ENCODE peak calls at places on chromosomes 11 and 22, in seven cellular contexts. S is H1, L is IMR-90, T is mesenchymal stem cell, F is neuronal stem cell, N is H9, U is trophoblast cell. I is an unnamed sample.

GRCh38 chr11:75203641-75204011 is 36.9 kb upstream of the TPBGL start:
- DNase-seq in S (no peak), L (no peak), T (no peak), F (no peak), N (no peak), U (no peak), I (no peak)

GRCh38 chr11:8354622-8355417 is 91.1 kb upstream of the LMO1 start:
- DNase-seq in S (no peak), L (no peak), T (no peak), F (peak), N (no peak), U (peak), I (no peak)

GRCh38 chr22:46390652-46391301 is 55.3 kb downstream of the TRMU start:
- DNase-seq in S (no peak), L (peak), T (no peak), F (no peak), N (no peak), U (peak), I (peak)

GRCh38 chr11:96098511-96099241 is 174.8 kb upstream of the MTMR2 start:
- DNase-seq in S (no peak), L (peak), T (peak), F (no peak), N (no peak), U (peak), I (no peak)

GRCh38 chr11:101666916-101667315 is 83.1 kb upstream of the TRPC6 start:
- DNase-seq in S (no peak), L (no peak), T (no peak), F (no peak), N (no peak), U (no peak), I (no peak)

GRCh38 chr22:48516571-48516970 is 1311.1 kb downstream of the BRD1 start:
- DNase-seq in S (no peak), L (no peak), T (no peak), F (no peak), N (no peak), U (no peak), I (no peak)

GRCh38 chr11:45484326-45484725 is 181.1 kb downstream of the CHST1 start:
- DNase-seq in S (no peak), L (no peak), T (no peak), F (no peak), N (no peak), U (no peak), I (peak)

GRCh38 chr11:26442131-26442530 is 110.2 kb downstream of the ANO3 start:
- DNase-seq in S (no peak), L (peak), T (peak), F (no peak), N (no peak), U (no peak), I (no peak)

GRCh38 chr11:118699508-118700220 is 20.2 kb upstream of the TREH start:
- DNase-seq in S (no peak), L (no peak), T (no peak), F (no peak), N (no peak), U (no peak), I (peak)

GRCh38 chr11:61482513-61482912 is 26.0 kb upstream of the LRRC10B start:
- DNase-seq in S (peak), L (no peak), T (no peak), F (no peak), N (peak), U (peak), I (peak)
- H2BK5ac ChIP-seq in S (peak), L (no peak), T (no peak), F (no peak), N (no peak), U (no peak), I (no peak)

DNA sequence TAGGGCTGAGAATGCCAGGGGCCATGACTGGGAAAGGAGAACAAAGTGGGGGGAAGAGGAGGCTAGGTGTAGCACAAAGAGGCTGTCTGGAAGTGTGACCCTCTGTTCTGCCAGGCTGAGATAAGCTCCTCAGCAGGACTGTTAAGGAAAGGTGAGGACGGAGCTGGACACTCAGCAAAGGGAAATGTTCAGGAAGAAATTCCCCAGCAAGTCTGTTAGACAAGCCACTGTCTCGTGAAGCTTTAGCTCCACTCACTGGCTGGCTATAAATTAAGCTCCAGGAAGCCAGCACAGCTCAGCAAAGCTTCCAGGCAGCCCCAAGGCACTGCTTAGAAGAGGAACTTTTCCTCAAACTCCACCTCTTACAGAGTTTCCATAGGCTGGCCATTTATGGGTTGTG is 181.2 kb upstream of the API5 start:
- DNase-seq in S (no peak), L (no peak), T (no peak), F (peak), N (peak), U (peak), I (peak)
- H2BK5ac ChIP-seq in S (no peak), L (no peak), T (no peak), F (no peak), N (no peak), U (no peak), I (no peak)

GRCh38 chr22:20011123-20011992 is 5.3 kb downstream of the ARVCF start:
- DNase-seq in S (no peak), L (no peak), T (no peak), F (no peak), N (no peak), U (no peak), I (no peak)
- H2BK5ac ChIP-seq in S (no peak), L (no peak), T (no peak), F (peak), N (no peak), U (no peak), I (no peak)

DNA sequence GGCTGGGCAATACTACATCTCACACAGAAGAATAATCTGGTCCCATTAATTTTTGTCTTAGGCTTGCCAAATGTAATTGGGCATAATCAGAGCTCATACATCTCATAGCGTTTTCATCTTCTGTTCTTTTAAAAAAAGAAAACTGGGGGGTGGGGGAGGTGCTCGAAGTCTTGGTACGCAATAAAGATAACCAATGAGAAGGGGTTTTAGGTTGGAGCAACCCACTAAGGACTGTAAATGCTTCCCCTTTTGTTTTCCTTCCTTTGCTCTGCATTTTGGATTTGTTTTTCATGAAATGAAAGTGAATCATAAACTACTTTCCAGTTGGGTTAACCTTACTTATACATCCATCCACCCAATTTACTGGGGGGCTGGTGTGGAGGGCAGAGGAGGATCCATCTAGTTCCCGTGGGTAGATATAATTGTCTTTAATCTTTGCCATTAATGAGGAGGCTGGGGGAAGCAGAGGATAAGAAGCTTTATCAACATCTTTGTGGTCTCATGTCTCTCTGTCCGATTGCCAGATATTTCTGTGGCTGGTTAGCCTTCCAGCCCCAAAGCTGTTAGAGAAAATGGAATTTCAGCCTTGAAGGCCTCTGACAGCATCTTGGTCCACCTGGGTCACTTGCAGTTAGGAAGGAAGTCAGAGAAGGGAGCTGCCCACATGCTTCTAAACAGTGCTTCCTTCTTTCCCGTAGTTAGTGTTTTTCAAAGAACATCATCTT is 57.1 kb downstream of the ABTB2 start:
- DNase-seq in S (no peak), L (no peak), T (no peak), F (no peak), N (no peak), U (no peak), I (no peak)
- H2BK5ac ChIP-seq in S (no peak), L (no peak), T (peak), F (no peak), N (no peak), U (no peak), I (no peak)

GRCh38 chr11:91790346-91790745 is 434.3 kb upstream of the FAT3 start:
- DNase-seq in S (no peak), L (no peak), T (peak), F (no peak), N (no peak), U (no peak), I (no peak)
- H2BK5ac ChIP-seq in S (no peak), L (no peak), T (no peak), F (no peak), N (no peak), U (no peak), I (no peak)

GRCh38 chr11:17571431-17572358 is 24.6 kb downstream of the OTOG start:
- DNase-seq in S (no peak), L (no peak), T (no peak), F (no peak), N (peak), U (no peak), I (no peak)

GRCh38 chr11:17573526-17573925 is 26.5 kb downstream of the OTOG start:
- DNase-seq in S (no peak), L (no peak), T (no peak), F (no peak), N (no peak), U (no peak), I (no peak)

GRCh38 chr11:17572359-17572690 is 25.3 kb downstream of the OTOG start:
- DNase-seq in S (no peak), L (no peak), T (no peak), F (no peak), N (peak), U (no peak), I (no peak)

GRCh38 chr11:17574141-17574798 is 27.2 kb downstream of the OTOG start:
- DNase-seq in S (no peak), L (no peak), T (no peak), F (no peak), N (peak), U (no peak), I (no peak)

DNA sequence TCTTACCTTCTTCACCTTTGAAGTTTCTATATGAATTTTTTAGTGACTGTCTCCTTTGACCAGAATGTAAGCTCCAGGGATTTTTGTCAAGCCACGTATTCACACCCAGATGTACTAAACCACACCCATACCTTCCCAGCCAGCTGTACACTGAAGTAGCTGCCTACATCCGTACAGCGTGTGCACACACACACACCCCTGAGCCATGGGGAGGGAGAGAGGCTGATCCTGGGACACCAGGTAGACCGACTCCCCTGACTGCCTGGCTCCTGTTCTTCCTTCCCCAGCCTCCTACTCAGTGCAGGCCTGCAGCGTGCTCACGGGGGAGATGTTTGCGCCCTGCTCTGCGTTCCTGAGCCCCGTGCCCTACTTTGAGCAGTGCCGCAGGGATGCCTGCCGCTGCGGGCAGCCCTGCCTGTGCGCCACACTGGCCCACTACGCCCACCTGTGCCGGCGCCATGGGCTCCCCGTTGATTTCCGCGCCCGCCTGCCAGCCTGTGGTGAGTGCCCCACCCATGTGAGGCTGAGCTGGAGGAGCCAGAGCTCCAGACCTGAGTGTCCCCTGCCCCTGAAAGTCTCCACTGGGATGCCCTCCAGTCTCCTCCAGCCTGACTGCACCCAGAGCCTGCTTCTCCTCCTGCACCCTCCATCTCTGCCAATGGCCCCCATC is 25.9 kb downstream of the OTOG start:
- DNase-seq in S (no peak), L (no peak), T (no peak), F (no peak), N (peak), U (no peak), I (no peak)
- H2BK5ac ChIP-seq in S (no peak), L (no peak), T (no peak), F (no peak), N (no peak), U (no peak), I (no peak)

DNA sequence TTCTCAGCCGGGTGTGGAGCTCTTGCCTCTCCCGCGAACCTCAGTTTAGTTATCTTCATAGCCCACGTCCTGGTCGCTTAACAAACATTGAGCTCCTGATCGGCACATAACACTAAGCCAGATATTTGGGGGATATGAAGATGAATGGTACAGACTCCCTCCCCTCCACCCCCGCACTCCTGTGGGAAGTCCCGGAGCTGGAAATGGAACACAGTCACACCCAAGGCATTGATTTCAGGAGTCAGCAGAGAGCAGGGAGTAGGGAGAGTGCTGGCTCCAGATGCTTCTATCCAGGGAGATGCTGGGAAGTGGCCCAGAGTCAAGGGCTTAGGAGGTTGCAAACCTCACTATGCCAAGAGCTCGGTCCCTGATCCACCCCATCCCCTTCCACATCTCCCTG is 26.1 kb upstream of the CABP7 start:
- DNase-seq in S (no peak), L (no peak), T (no peak), F (no peak), N (no peak), U (no peak), I (no peak)
- H2BK5ac ChIP-seq in S (no peak), L (no peak), T (no peak), F (no peak), N (no peak), U (no peak), I (no peak)